ENCODE peak calls at places on chromosomes 1 and 21, in six cellular contexts. One of them, this sample, is unnamed.

GRCh38 chr1:203643213-203644045 is 16.8 kb downstream of the ATP2B4 start:
- DNase-seq in HL-60: no peak
- DNase-seq in transverse colon: no peak
- DNase-seq in NCI-H2171: no peak
- DNase-seq in dorsolateral prefrontal cortex: no peak
- DNase-seq in anterior cingulate cortex: no peak
- DNase-seq in this sample: no peak

GRCh38 chr1:179743679-179744400 is 749 bp downstream of the FAM163A start:
- DNase-seq in transverse colon: no peak
- DNase-seq in HL-60: peak
- DNase-seq in dorsolateral prefrontal cortex: no peak
- DNase-seq in NCI-H2171: no peak
- DNase-seq in anterior cingulate cortex: no peak
- DNase-seq in this sample: no peak

GRCh38 chr21:27164208-27165172 is 197.6 kb upstream of the ADAMTS5 start:
- DNase-seq in NCI-H2171: no peak
- DNase-seq in HL-60: no peak
- DNase-seq in dorsolateral prefrontal cortex: no peak
- DNase-seq in anterior cingulate cortex: no peak
- DNase-seq in transverse colon: no peak
- DNase-seq in this sample: no peak

GRCh38 chr21:42644223-42645208 is 8.9 kb upstream of the PDE9A start:
- DNase-seq in NCI-H2171: no peak
- DNase-seq in anterior cingulate cortex: no peak
- DNase-seq in transverse colon: no peak
- DNase-seq in HL-60: no peak
- DNase-seq in dorsolateral prefrontal cortex: no peak
- DNase-seq in this sample: no peak

GRCh38 chr1:192147221-192147620 is 11.0 kb upstream of the RGS18 start:
- DNase-seq in dorsolateral prefrontal cortex: no peak
- DNase-seq in HL-60: no peak
- DNase-seq in NCI-H2171: no peak
- DNase-seq in anterior cingulate cortex: no peak
- DNase-seq in transverse colon: no peak
- DNase-seq in this sample: no peak

GRCh38 chr1:154349121-154349520 is 23.8 kb downstream of the ATP8B2 start:
- DNase-seq in HL-60: no peak
- DNase-seq in NCI-H2171: no peak
- DNase-seq in anterior cingulate cortex: no peak
- DNase-seq in dorsolateral prefrontal cortex: no peak
- DNase-seq in transverse colon: no peak
- DNase-seq in this sample: no peak

GRCh38 chr1:242718967-242719366 is 194.5 kb upstream of the PLD5 start:
- DNase-seq in NCI-H2171: no peak
- DNase-seq in dorsolateral prefrontal cortex: no peak
- DNase-seq in transverse colon: no peak
- DNase-seq in anterior cingulate cortex: no peak
- DNase-seq in HL-60: no peak
- DNase-seq in this sample: no peak

GRCh38 chr21:44299458-44300261 is at the start of gene PFKL:
- DNase-seq in NCI-H2171: peak
- DNase-seq in dorsolateral prefrontal cortex: no peak
- DNase-seq in HL-60: peak
- DNase-seq in transverse colon: peak
- DNase-seq in anterior cingulate cortex: no peak
- DNase-seq in this sample: no peak

GRCh38 chr1:62722796-62723195 is 34.6 kb upstream of the DOCK7 start:
- DNase-seq in NCI-H2171: no peak
- DNase-seq in transverse colon: no peak
- DNase-seq in anterior cingulate cortex: no peak
- DNase-seq in dorsolateral prefrontal cortex: no peak
- DNase-seq in HL-60: no peak
- DNase-seq in this sample: no peak

GRCh38 chr1:165162671-165163241 is 193.8 kb downstream of the LMX1A start:
- DNase-seq in NCI-H2171: peak
- DNase-seq in HL-60: no peak
- DNase-seq in anterior cingulate cortex: no peak
- DNase-seq in transverse colon: no peak
- DNase-seq in dorsolateral prefrontal cortex: no peak
- DNase-seq in this sample: peak

GRCh38 chr1:17128361-17128760 is 9.1 kb upstream of the PADI2 start:
- DNase-seq in HL-60: no peak
- DNase-seq in transverse colon: no peak
- DNase-seq in NCI-H2171: no peak
- DNase-seq in anterior cingulate cortex: no peak
- DNase-seq in dorsolateral prefrontal cortex: no peak
- DNase-seq in this sample: no peak

GRCh38 chr21:15638856-15639549 is 90.8 kb upstream of the USP25 start:
- DNase-seq in dorsolateral prefrontal cortex: no peak
- DNase-seq in HL-60: no peak
- DNase-seq in NCI-H2171: no peak
- DNase-seq in transverse colon: no peak
- DNase-seq in anterior cingulate cortex: no peak
- DNase-seq in this sample: no peak

GRCh38 chr21:39613029-39613934 is 542 bp downstream of the B3GALT5 start:
- DNase-seq in dorsolateral prefrontal cortex: no peak
- DNase-seq in transverse colon: no peak
- DNase-seq in HL-60: no peak
- DNase-seq in anterior cingulate cortex: no peak
- DNase-seq in NCI-H2171: no peak
- DNase-seq in this sample: no peak

GRCh38 chr1:173914366-173914871 is 2.7 kb downstream of the SERPINC1 start:
- DNase-seq in anterior cingulate cortex: no peak
- DNase-seq in NCI-H2171: no peak
- DNase-seq in HL-60: peak
- DNase-seq in dorsolateral prefrontal cortex: no peak
- DNase-seq in transverse colon: peak
- DNase-seq in this sample: peak

GRCh38 chr1:228144213-228145049 is 4.4 kb downstream of the GUK1 start:
- DNase-seq in NCI-H2171: no peak
- DNase-seq in transverse colon: no peak
- DNase-seq in HL-60: no peak
- DNase-seq in dorsolateral prefrontal cortex: no peak
- DNase-seq in anterior cingulate cortex: no peak
- DNase-seq in this sample: no peak

GRCh38 chr21:36425286-36425685 is 40.1 kb downstream of the CHAF1B start:
- DNase-seq in HL-60: no peak
- DNase-seq in dorsolateral prefrontal cortex: no peak
- DNase-seq in transverse colon: no peak
- DNase-seq in anterior cingulate cortex: no peak
- DNase-seq in NCI-H2171: no peak
- DNase-seq in this sample: no peak

GRCh38 chr1:226736908-226737818 is 1.9 kb downstream of the ITPKB start:
- DNase-seq in NCI-H2171: no peak
- DNase-seq in HL-60: peak
- DNase-seq in anterior cingulate cortex: no peak
- DNase-seq in dorsolateral prefrontal cortex: peak
- DNase-seq in transverse colon: peak
- DNase-seq in this sample: peak

GRCh38 chr1:67441183-67441582 is 11.0 kb upstream of the SERBP1 start:
- DNase-seq in NCI-H2171: peak
- DNase-seq in dorsolateral prefrontal cortex: no peak
- DNase-seq in transverse colon: peak
- DNase-seq in anterior cingulate cortex: no peak
- DNase-seq in HL-60: no peak
- DNase-seq in this sample: no peak

GRCh38 chr21:45537746-45538291 is 4.4 kb downstream of the SLC19A1 start:
- DNase-seq in dorsolateral prefrontal cortex: no peak
- DNase-seq in NCI-H2171: no peak
- DNase-seq in anterior cingulate cortex: no peak
- DNase-seq in HL-60: no peak
- DNase-seq in transverse colon: peak
- DNase-seq in this sample: no peak

GRCh38 chr21:14270631-14271030 is 54.7 kb downstream of the RBM11 start:
- DNase-seq in transverse colon: peak
- DNase-seq in HL-60: no peak
- DNase-seq in anterior cingulate cortex: no peak
- DNase-seq in dorsolateral prefrontal cortex: no peak
- DNase-seq in NCI-H2171: no peak
- DNase-seq in this sample: no peak

GRCh38 chr1:159960721-159961381 is 6.8 kb upstream of the SLAMF9 start:
- DNase-seq in NCI-H2171: no peak
- DNase-seq in anterior cingulate cortex: no peak
- DNase-seq in HL-60: no peak
- DNase-seq in transverse colon: peak
- DNase-seq in dorsolateral prefrontal cortex: no peak
- DNase-seq in this sample: no peak

GRCh38 chr1:156794506-156795373 is 21.9 kb downstream of the SH2D2A start:
- DNase-seq in dorsolateral prefrontal cortex: no peak
- DNase-seq in NCI-H2171: no peak
- DNase-seq in HL-60: no peak
- DNase-seq in anterior cingulate cortex: no peak
- DNase-seq in transverse colon: no peak
- DNase-seq in this sample: no peak

GRCh38 chr1:229694053-229694693 is 68.1 kb downstream of the URB2 start:
- DNase-seq in anterior cingulate cortex: no peak
- DNase-seq in HL-60: no peak
- DNase-seq in NCI-H2171: peak
- DNase-seq in dorsolateral prefrontal cortex: peak
- DNase-seq in transverse colon: peak
- DNase-seq in this sample: peak

GRCh38 chr1:105544475-105544874 is 1512.0 kb upstream of the PRMT6 start:
- DNase-seq in anterior cingulate cortex: no peak
- DNase-seq in dorsolateral prefrontal cortex: no peak
- DNase-seq in HL-60: no peak
- DNase-seq in NCI-H2171: no peak
- DNase-seq in transverse colon: no peak
- DNase-seq in this sample: no peak

GRCh38 chr1:202129453-202130274 is 6.9 kb downstream of the GPR37L1 start:
- DNase-seq in dorsolateral prefrontal cortex: peak
- DNase-seq in anterior cingulate cortex: no peak
- DNase-seq in transverse colon: no peak
- DNase-seq in HL-60: no peak
- DNase-seq in NCI-H2171: no peak
- DNase-seq in this sample: no peak

GRCh38 chr1:247824023-247824422 is at the start of gene OR14A16:
- DNase-seq in anterior cingulate cortex: no peak
- DNase-seq in NCI-H2171: no peak
- DNase-seq in transverse colon: no peak
- DNase-seq in dorsolateral prefrontal cortex: no peak
- DNase-seq in HL-60: no peak
- DNase-seq in this sample: no peak

GRCh38 chr1:54546651-54547348 is 1.2 kb upstream of the ACOT11 start:
- DNase-seq in NCI-H2171: no peak
- DNase-seq in transverse colon: no peak
- DNase-seq in dorsolateral prefrontal cortex: no peak
- DNase-seq in HL-60: peak
- DNase-seq in anterior cingulate cortex: no peak
- DNase-seq in this sample: no peak

GRCh38 chr1:34419662-34420061 is 243.0 kb downstream of the C1orf94 start:
- DNase-seq in anterior cingulate cortex: no peak
- DNase-seq in HL-60: no peak
- DNase-seq in dorsolateral prefrontal cortex: no peak
- DNase-seq in transverse colon: no peak
- DNase-seq in NCI-H2171: peak
- DNase-seq in this sample: no peak

GRCh38 chr21:36509966-36510742 is 30.2 kb upstream of the CLDN14 start:
- DNase-seq in transverse colon: peak
- DNase-seq in HL-60: no peak
- DNase-seq in NCI-H2171: no peak
- DNase-seq in anterior cingulate cortex: no peak
- DNase-seq in dorsolateral prefrontal cortex: no peak
- DNase-seq in this sample: no peak

GRCh38 chr1:100009458-100009857 is 39.7 kb downstream of the SLC35A3 start:
- DNase-seq in NCI-H2171: no peak
- DNase-seq in HL-60: no peak
- DNase-seq in anterior cingulate cortex: no peak
- DNase-seq in dorsolateral prefrontal cortex: no peak
- DNase-seq in transverse colon: no peak
- DNase-seq in this sample: no peak

GRCh38 chr1:175208773-175209492 is 16.4 kb upstream of the KIAA0040 start:
- DNase-seq in anterior cingulate cortex: no peak
- DNase-seq in transverse colon: no peak
- DNase-seq in dorsolateral prefrontal cortex: no peak
- DNase-seq in NCI-H2171: no peak
- DNase-seq in HL-60: no peak
- DNase-seq in this sample: no peak

GRCh38 chr1:155193275-155193990 is 14.3 kb downstream of the THBS3 start:
- DNase-seq in NCI-H2171: peak
- DNase-seq in dorsolateral prefrontal cortex: no peak
- DNase-seq in HL-60: peak
- DNase-seq in transverse colon: peak
- DNase-seq in anterior cingulate cortex: peak
- DNase-seq in this sample: peak

GRCh38 chr1:153544453-153545066 is 1.0 kb downstream of the S100A4 start:
- DNase-seq in transverse colon: no peak
- DNase-seq in HL-60: no peak
- DNase-seq in anterior cingulate cortex: no peak
- DNase-seq in NCI-H2171: no peak
- DNase-seq in dorsolateral prefrontal cortex: no peak
- DNase-seq in this sample: no peak

GRCh38 chr1:235872270-235872669 is 5.6 kb upstream of the LYST start:
- DNase-seq in anterior cingulate cortex: no peak
- DNase-seq in transverse colon: no peak
- DNase-seq in NCI-H2171: no peak
- DNase-seq in HL-60: no peak
- DNase-seq in dorsolateral prefrontal cortex: no peak
- DNase-seq in this sample: no peak

GRCh38 chr1:21622466-21623315 is 46.5 kb downstream of the RAP1GAP start:
- DNase-seq in anterior cingulate cortex: no peak
- DNase-seq in NCI-H2171: peak
- DNase-seq in HL-60: no peak
- DNase-seq in dorsolateral prefrontal cortex: no peak
- DNase-seq in transverse colon: peak
- DNase-seq in this sample: no peak

This sample was measured in NCI-H1694.